ENCODE peak calls at places on chromosomes 11 and 22, in eight cellular contexts. I is Peyer's patch, W is fibroblast of lung, U is fibroblast of the aortic adventitia, M is suprapubic skin, H is GM20000, A is lung, N is HFFc6. Y is an unnamed sample.

GRCh38 chr22:44261861-44262595 is 50.7 kb downstream of the SHISAL1 start:
- DNase-seq in I (no peak), W (no peak), U (peak), M (peak), H (no peak), A (no peak), N (no peak), Y (no peak)

GRCh38 chr22:50059185-50059880 is 1.2 kb upstream of the TTLL8 start:
- DNase-seq in I (no peak), W (peak), U (peak), M (no peak), H (peak), A (no peak), N (no peak), Y (no peak)

GRCh38 chr11:115869780-115870431 is 365.7 kb upstream of the CADM1 start:
- DNase-seq in I (no peak), W (peak), U (no peak), M (no peak), H (peak), A (no peak), N (no peak), Y (no peak)

GRCh38 chr11:128848815-128849455 is 18.2 kb downstream of the KCNJ1 start:
- DNase-seq in I (no peak), W (peak), U (no peak), M (no peak), H (peak), A (peak), N (no peak), Y (no peak)

GRCh38 chr11:123454060-123454651 is 24.1 kb downstream of the GRAMD1B start:
- DNase-seq in I (no peak), W (no peak), U (peak), M (no peak), H (no peak), A (no peak), N (peak), Y (no peak)

GRCh38 chr11:117072517-117073218 is 25.6 kb downstream of the SIK3 start:
- DNase-seq in I (no peak), W (peak), U (peak), M (no peak), H (peak), A (no peak), N (peak), Y (no peak)

GRCh38 chr11:68661697-68662603 is 22.4 kb upstream of the GAL start:
- DNase-seq in I (no peak), W (peak), U (no peak), M (peak), H (no peak), A (no peak), N (no peak), Y (no peak)

GRCh38 chr11:93843906-93844305 is 6.5 kb downstream of the VSTM5 start:
- DNase-seq in I (no peak), W (no peak), U (no peak), M (no peak), H (no peak), A (no peak), N (no peak), Y (no peak)

GRCh38 chr11:122180435-122180834 is 64.4 kb upstream of the BLID start:
- DNase-seq in I (no peak), W (peak), U (peak), M (no peak), H (no peak), A (no peak), N (peak), Y (no peak)

GRCh38 chr11:68659158-68659921 is 25.0 kb upstream of the GAL start:
- DNase-seq in I (no peak), W (peak), U (peak), M (peak), H (no peak), A (peak), N (peak), Y (peak)

GRCh38 chr11:69293819-69294505 is at the start of gene MYEOV:
- DNase-seq in I (peak), W (peak), U (no peak), M (no peak), H (peak), A (peak), N (no peak), Y (no peak)

GRCh38 chr11:120569903-120570302 is 58.4 kb downstream of the GRIK4 start:
- DNase-seq in I (no peak), W (no peak), U (no peak), M (peak), H (no peak), A (no peak), N (no peak), Y (no peak)

GRCh38 chr11:117905524-117905923 is 23.7 kb downstream of the TMPRSS13 start:
- DNase-seq in I (no peak), W (no peak), U (no peak), M (peak), H (no peak), A (no peak), N (no peak), Y (no peak)

GRCh38 chr22:29748248-29748893 is 18.4 kb downstream of the ZMAT5 start:
- DNase-seq in I (peak), W (no peak), U (no peak), M (no peak), H (no peak), A (no peak), N (peak), Y (no peak)

GRCh38 chr11:122727101-122727929 is 71.8 kb downstream of the UBASH3B start:
- DNase-seq in I (no peak), W (no peak), U (no peak), M (no peak), H (peak), A (no peak), N (no peak), Y (no peak)

GRCh38 chr11:117837791-117838190 is 13.2 kb upstream of the FXYD2 start:
- DNase-seq in I (no peak), W (no peak), U (no peak), M (peak), H (no peak), A (no peak), N (no peak), Y (no peak)

GRCh38 chr11:67272327-67273259 is 6.3 kb downstream of the GRK2 start:
- DNase-seq in I (peak), W (no peak), U (no peak), M (no peak), H (no peak), A (no peak), N (no peak), Y (no peak)

GRCh38 chr22:39471421-39472141 is 14.8 kb downstream of the MGAT3 start:
- DNase-seq in I (peak), W (no peak), U (peak), M (no peak), H (peak), A (peak), N (peak), Y (no peak)

GRCh38 chr11:114892381-114893197 is 214.3 kb downstream of the NXPE2 start:
- DNase-seq in I (no peak), W (no peak), U (no peak), M (no peak), H (peak), A (no peak), N (no peak), Y (no peak)

GRCh38 chr11:130631119-130631518 is 182.7 kb downstream of the ADAMTS15 start:
- DNase-seq in I (no peak), W (peak), U (peak), M (no peak), H (no peak), A (no peak), N (peak), Y (no peak)

GRCh38 chr22:20536590-20537324 is 29.3 kb downstream of the MED15 start:
- DNase-seq in I (no peak), W (no peak), U (no peak), M (no peak), H (no peak), A (no peak), N (no peak), Y (no peak)

GRCh38 chr11:123195182-123196059 is at the start of gene CLMP:
- DNase-seq in I (peak), W (peak), U (peak), M (no peak), H (peak), A (peak), N (peak), Y (no peak)

GRCh38 chr22:19810381-19811141 is 44.1 kb downstream of the GNB1L start:
- DNase-seq in I (peak), W (peak), U (peak), M (peak), H (no peak), A (no peak), N (no peak), Y (peak)

GRCh38 chr11:117376517-117376916 is 48.9 kb downstream of the CEP164 start:
- DNase-seq in I (no peak), W (no peak), U (no peak), M (no peak), H (no peak), A (no peak), N (no peak), Y (no peak)

GRCh38 chr22:19748139-19748538 is 12.4 kb upstream of the TBX1 start:
- DNase-seq in I (no peak), W (no peak), U (no peak), M (no peak), H (no peak), A (no peak), N (no peak), Y (no peak)

GRCh38 chr11:111324277-111324720 is 26.0 kb downstream of the POU2AF3 start:
- DNase-seq in I (no peak), W (peak), U (peak), M (no peak), H (no peak), A (no peak), N (peak), Y (no peak)

GRCh38 chr22:21921184-21921721 is 31.4 kb downstream of the PPM1F start:
- DNase-seq in I (no peak), W (no peak), U (no peak), M (no peak), H (no peak), A (no peak), N (no peak), Y (no peak)

GRCh38 chr11:111006207-111006606 is 239.3 kb upstream of the POU2AF2 start:
- DNase-seq in I (no peak), W (no peak), U (no peak), M (no peak), H (no peak), A (no peak), N (no peak), Y (no peak)

GRCh38 chr11:66904981-66905521 is 48.2 kb downstream of the LRFN4 start:
- DNase-seq in I (no peak), W (no peak), U (no peak), M (no peak), H (no peak), A (no peak), N (no peak), Y (no peak)

GRCh38 chr11:66310324-66310723 is 6.5 kb downstream of the CD248 start:
- DNase-seq in I (no peak), W (no peak), U (no peak), M (no peak), H (no peak), A (no peak), N (no peak), Y (no peak)

GRCh38 chr22:26547426-26547825 is 35.2 kb upstream of the TFIP11 start:
- DNase-seq in I (no peak), W (no peak), U (no peak), M (no peak), H (no peak), A (no peak), N (no peak), Y (no peak)

GRCh38 chr22:32880061-32880460 is 78.6 kb downstream of the TIMP3 start:
- DNase-seq in I (no peak), W (peak), U (peak), M (no peak), H (no peak), A (no peak), N (peak), Y (no peak)

GRCh38 chr22:28801845-28802594 is 1.7 kb upstream of the XBP1 start:
- DNase-seq in I (no peak), W (no peak), U (no peak), M (no peak), H (peak), A (no peak), N (no peak), Y (no peak)

GRCh38 chr11:120719348-120719747 is 207.8 kb downstream of the GRIK4 start:
- DNase-seq in I (no peak), W (no peak), U (no peak), M (no peak), H (no peak), A (no peak), N (peak), Y (no peak)

GRCh38 chr11:83724704-83725114 is 438.5 kb upstream of the CCDC90B start:
- DNase-seq in I (no peak), W (peak), U (peak), M (no peak), H (no peak), A (peak), N (no peak), Y (no peak)

GRCh38 chr22:45322873-45323525 is 13.3 kb downstream of the FAM118A start:
- DNase-seq in I (no peak), W (no peak), U (no peak), M (no peak), H (no peak), A (no peak), N (no peak), Y (no peak)

GRCh38 chr11:7511405-7511804 is 2.4 kb upstream of the PPFIBP2 start:
- DNase-seq in I (no peak), W (no peak), U (peak), M (no peak), H (no peak), A (no peak), N (no peak), Y (no peak)

GRCh38 chr22:23278883-23279675 is 98.8 kb downstream of the BCR start:
- DNase-seq in I (peak), W (no peak), U (peak), M (no peak), H (no peak), A (peak), N (no peak), Y (no peak)

GRCh38 chr11:130510407-130511006 is 62.1 kb downstream of the ADAMTS15 start:
- DNase-seq in I (no peak), W (peak), U (peak), M (no peak), H (no peak), A (no peak), N (no peak), Y (no peak)

GRCh38 chr22:37260939-37261338 is 16.9 kb upstream of the RAC2 start:
- DNase-seq in I (peak), W (peak), U (peak), M (no peak), H (peak), A (peak), N (peak), Y (no peak)

GRCh38 chr22:37260396-37260795 is 16.3 kb upstream of the RAC2 start:
- DNase-seq in I (no peak), W (no peak), U (no peak), M (no peak), H (no peak), A (no peak), N (no peak), Y (no peak)

GRCh38 chr22:37258810-37259472 is 14.9 kb upstream of the RAC2 start:
- DNase-seq in I (peak), W (no peak), U (no peak), M (no peak), H (no peak), A (no peak), N (no peak), Y (no peak)

GRCh38 chr22:37258005-37258790 is 14.1 kb upstream of the RAC2 start:
- DNase-seq in I (peak), W (no peak), U (no peak), M (no peak), H (no peak), A (no peak), N (no peak), Y (no peak)

DNA sequence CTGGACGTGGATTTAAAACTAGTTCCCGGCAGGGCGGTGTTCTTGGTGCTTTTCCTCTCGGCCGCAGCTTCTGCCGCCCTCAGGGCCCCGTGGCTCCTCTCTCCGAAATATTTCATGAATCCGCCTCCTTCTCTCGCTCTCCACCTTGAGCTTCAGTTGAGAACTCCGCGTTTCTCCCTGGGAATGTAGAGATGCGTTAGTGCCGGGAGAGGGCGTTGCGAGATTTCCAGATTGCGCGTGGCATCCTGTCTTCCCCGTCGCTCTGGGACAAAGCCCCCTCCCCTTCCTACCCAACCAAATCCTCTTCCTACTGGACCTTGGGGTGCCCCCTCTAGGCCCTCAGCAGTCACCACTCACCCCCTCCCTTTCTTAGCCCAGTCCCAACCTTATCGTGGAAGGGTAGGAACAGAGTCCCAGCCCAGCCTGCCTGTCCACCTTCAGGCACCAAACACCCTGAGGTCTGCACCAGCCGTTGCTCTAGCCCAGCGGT is 15.5 kb upstream of the RAC2 start:
- DNase-seq in I (peak), W (peak), U (peak), M (no peak), H (no peak), A (no peak), N (peak), Y (no peak)
- TF ChIP-seq CTCF in I (peak), W (peak), U (peak), M (peak), H (peak), A (no peak), N (peak), Y (peak)

GRCh38 chr11:2142300-2142759 is 3.1 kb upstream of the IGF2 start:
- DNase-seq in I (no peak), W (peak), U (peak), M (no peak), H (no peak), A (no peak), N (peak), Y (no peak)
- TF ChIP-seq CTCF in I (no peak), W (no peak), U (no peak), M (no peak), H (no peak), A (no peak), N (no peak), Y (no peak)

GRCh38 chr11:72613977-72614376 is 60.2 kb downstream of the PDE2A start:
- DNase-seq in I (no peak), W (no peak), U (no peak), M (no peak), H (peak), A (peak), N (no peak), Y (no peak)
- TF ChIP-seq CTCF in I (no peak), W (no peak), U (no peak), M (no peak), H (peak), A (no peak), N (no peak), Y (no peak)

GRCh38 chr11:46319074-46319453 is 28.2 kb upstream of the DGKZ start:
- DNase-seq in I (no peak), W (no peak), U (no peak), M (no peak), H (no peak), A (no peak), N (no peak), Y (no peak)

GRCh38 chr11:46309669-46310288 is 32.3 kb downstream of the CREB3L1 start:
- DNase-seq in I (no peak), W (no peak), U (no peak), M (no peak), H (peak), A (no peak), N (no peak), Y (no peak)

GRCh38 chr11:46315783-46316563 is 31.3 kb upstream of the DGKZ start:
- DNase-seq in I (peak), W (no peak), U (no peak), M (no peak), H (no peak), A (no peak), N (no peak), Y (no peak)

DNA sequence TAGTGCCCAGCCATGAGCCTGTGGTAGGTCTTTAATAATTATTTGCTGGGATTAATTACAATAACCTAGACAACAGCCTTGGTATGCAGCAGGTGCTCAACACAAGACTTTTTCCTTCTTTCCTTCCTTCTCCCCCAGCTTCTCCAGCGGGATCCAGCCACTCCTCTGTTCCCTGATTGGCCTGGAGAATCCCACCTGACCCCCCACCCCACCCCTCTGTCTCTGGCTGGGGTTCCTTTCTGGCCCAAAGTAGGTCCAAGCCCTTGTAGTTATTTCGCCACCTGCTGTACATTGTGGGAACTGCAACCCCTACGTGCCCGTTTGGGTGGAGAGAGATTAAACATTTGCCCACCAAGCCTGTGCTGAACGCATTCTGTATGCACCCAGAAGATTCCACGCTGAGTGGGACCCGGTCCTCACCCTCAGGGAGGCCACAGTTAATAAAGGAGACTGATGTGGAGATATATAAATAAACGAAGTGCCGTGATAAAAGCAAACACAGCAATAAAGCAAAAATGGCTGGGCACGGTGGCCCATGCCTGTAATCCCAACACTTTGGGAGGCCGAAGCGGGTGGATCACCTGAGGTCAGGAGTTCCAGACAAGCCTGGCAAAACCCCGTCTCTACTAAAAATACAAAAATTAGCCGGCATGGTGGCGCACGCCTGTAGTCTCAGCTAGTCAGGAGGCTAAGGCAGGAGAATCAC is 32.1 kb upstream of the DGKZ start:
- DNase-seq in I (peak), W (peak), U (peak), M (no peak), H (peak), A (peak), N (peak), Y (peak)
- TF ChIP-seq CTCF in I (peak), W (peak), U (peak), M (peak), H (peak), A (peak), N (peak), Y (peak)

DNA sequence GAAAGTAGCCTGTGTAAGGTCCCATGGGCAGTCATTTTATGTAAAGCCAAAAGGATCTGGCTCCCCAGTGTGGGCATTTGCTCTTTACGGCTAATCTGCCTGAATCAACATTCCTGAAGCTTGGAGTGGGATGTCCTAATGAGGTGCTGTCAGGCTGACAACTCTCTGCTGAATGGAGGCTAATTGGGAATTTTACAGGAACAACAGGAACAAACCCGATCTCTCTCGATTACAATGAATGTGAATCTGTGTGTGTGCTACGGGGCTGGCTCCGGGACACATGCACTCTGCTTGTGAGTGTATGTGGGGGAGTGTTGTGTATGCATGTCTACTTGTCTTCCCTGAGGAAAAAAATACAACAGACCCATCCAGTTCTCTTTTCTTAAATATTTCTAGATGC is 415.2 kb downstream of the TENM4 start:
- DNase-seq in I (no peak), W (no peak), U (no peak), M (no peak), H (no peak), A (no peak), N (no peak), Y (no peak)
- TF ChIP-seq CTCF in I (no peak), W (no peak), U (no peak), M (no peak), H (no peak), A (no peak), N (no peak), Y (no peak)

Y was measured in osteocyte.